ENCODE peak calls at places on chromosomes 5 and 9, in ten cellular contexts. L is CD8-positive, alpha-beta memory T cell; O is foreskin fibroblast; D is iPS DF 6.9; W is kidney; P is fibroblast of lung; K is cardiac fibroblast; E is CD8-positive, alpha-beta T cell; V is AG04450; M is H1. N is an unnamed sample.
A peak's percentile ranks its signal among the peaks of the same experiment; 100 is the strongest.

GRCh38 chr5:173973614-173973969 is 15.4 kb upstream of the C5orf47 start:
- DNase-seq in L (no peak), O (no peak), D (no peak), W (peak; percentile 67), P (peak; percentile 7), K (no peak), E (no peak), V (no peak), M (peak; percentile 70), N (peak; percentile 63)

GRCh38 chr9:16103613-16104012 is 550.8 kb downstream of the CCDC171 start:
- DNase-seq in L (no peak), O (no peak), D (no peak), W (peak; percentile 89), P (peak; percentile 35), K (no peak), E (no peak), V (no peak), M (no peak), N (no peak)

GRCh38 chr5:53882637-53883036 is 322.2 kb downstream of the NDUFS4 start:
- DNase-seq in L (no peak), O (peak; percentile 42), D (peak; percentile 29), W (no peak), P (peak; percentile 30), K (peak; percentile 39), E (no peak), V (no peak), M (no peak), N (peak; percentile 70)

GRCh38 chr5:36877667-36878420 is 1.3 kb downstream of the NIPBL start:
- DNase-seq in L (peak; percentile 59), O (peak; percentile 8), D (no peak), W (no peak), P (peak; percentile 56), K (peak; percentile 54), E (no peak), V (no peak), M (no peak), N (peak; percentile 22)

GRCh38 chr5:53819482-53819881 is 259.0 kb downstream of the NDUFS4 start:
- DNase-seq in L (no peak), O (no peak), D (no peak), W (no peak), P (no peak), K (no peak), E (no peak), V (no peak), M (no peak), N (no peak)

GRCh38 chr9:4842734-4843133 is 50.0 kb downstream of the RCL1 start:
- DNase-seq in L (no peak), O (no peak), D (no peak), W (no peak), P (no peak), K (no peak), E (no peak), V (no peak), M (no peak), N (no peak)

GRCh38 chr9:38022995-38023394 is 46.0 kb downstream of the SHB start:
- DNase-seq in L (no peak), O (no peak), D (no peak), W (no peak), P (no peak), K (no peak), E (no peak), V (no peak), M (no peak), N (no peak)

GRCh38 chr9:131218370-131218769 is 57.9 kb downstream of the FAM78A start:
- DNase-seq in L (no peak), O (no peak), D (no peak), W (no peak), P (no peak), K (no peak), E (no peak), V (no peak), M (no peak), N (no peak)

GRCh38 chr5:171600736-171601265 is 181.4 kb downstream of the FGF18 start:
- DNase-seq in L (no peak), O (no peak), D (no peak), W (no peak), P (peak; percentile 20), K (no peak), E (no peak), V (no peak), M (no peak), N (no peak)

GRCh38 chr5:171604195-171604594 is 181.4 kb upstream of the SMIM23 start:
- DNase-seq in L (no peak), O (no peak), D (no peak), W (no peak), P (no peak), K (no peak), E (no peak), V (no peak), M (no peak), N (no peak)

GRCh38 chr5:171599957-171600612 is 180.6 kb downstream of the FGF18 start:
- DNase-seq in L (no peak), O (no peak), D (no peak), W (no peak), P (no peak), K (no peak), E (no peak), V (no peak), M (no peak), N (peak; percentile 56)

GRCh38 chr5:171599396-171599795 is 179.9 kb downstream of the FGF18 start:
- DNase-seq in L (no peak), O (no peak), D (no peak), W (no peak), P (no peak), K (no peak), E (no peak), V (no peak), M (no peak), N (no peak)

DNA sequence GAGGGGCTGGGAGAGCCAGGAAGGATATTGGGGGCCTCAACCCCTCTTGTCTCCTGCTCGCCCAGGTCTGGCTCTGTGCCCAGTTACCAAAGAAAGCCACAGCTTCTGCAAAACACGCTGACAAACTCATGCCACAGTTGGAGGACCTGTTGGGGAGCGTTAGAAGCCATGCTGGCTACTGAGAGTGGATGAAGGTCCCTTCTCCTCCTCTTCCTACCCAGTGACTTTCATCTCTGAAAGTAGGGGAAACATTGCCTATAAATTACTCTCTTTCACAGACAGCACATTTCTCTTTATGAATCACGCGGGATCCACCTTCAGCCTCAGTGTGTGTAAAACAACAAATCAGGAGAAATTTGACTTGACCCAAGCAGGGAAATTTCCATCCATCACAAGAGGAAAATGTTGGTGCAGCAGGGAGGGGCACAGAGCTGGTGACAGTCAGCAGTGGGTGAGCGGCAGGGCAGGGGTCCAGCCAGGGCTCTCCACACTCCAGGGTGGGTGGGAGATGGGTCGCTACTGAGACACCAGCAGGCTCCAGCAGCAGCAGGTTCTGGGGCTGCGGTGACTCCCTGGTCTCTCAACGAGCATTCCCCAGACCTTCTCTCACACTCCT is 181.9 kb downstream of the FGF18 start:
- DNase-seq in L (no peak), O (no peak), D (no peak), W (no peak), P (no peak), K (no peak), E (no peak), V (no peak), M (no peak), N (no peak)
- H3K4me3 ChIP-seq in L (no peak overlapping the region), O (no peak overlapping the region), D (no peak overlapping the region), W (no peak overlapping the region), P (no peak overlapping the region), K (no peak overlapping the region), E (no peak overlapping the region), V (no peak overlapping the region), M (no peak overlapping the region), N (no peak overlapping the region)

GRCh38 chr9:277595-278330 is 63.1 kb downstream of the DOCK8 start:
- DNase-seq in L (peak; percentile 77), O (no peak), D (no peak), W (no peak), P (no peak), K (no peak), E (no peak), V (no peak), M (no peak), N (no peak)

GRCh38 chr9:278651-279050 is 64.0 kb downstream of the DOCK8 start:
- DNase-seq in L (peak; percentile 47), O (no peak), D (no peak), W (no peak), P (no peak), K (no peak), E (no peak), V (no peak), M (no peak), N (no peak)

GRCh38 chr9:270657-271237 is 56.1 kb downstream of the DOCK8 start:
- DNase-seq in L (no peak), O (no peak), D (no peak), W (no peak), P (no peak), K (no peak), E (no peak), V (no peak), M (no peak), N (no peak)

GRCh38 chr9:272251-273213 is 57.9 kb downstream of the DOCK8 start:
- DNase-seq in L (peak; percentile 83), O (no peak), D (no peak), W (no peak), P (no peak), K (no peak), E (peak; percentile 64), V (no peak), M (no peak), N (no peak)

GRCh38 chr9:274101-274500 is 59.4 kb downstream of the DOCK8 start:
- DNase-seq in L (no peak), O (no peak), D (no peak), W (no peak), P (no peak), K (no peak), E (no peak), V (no peak), M (no peak), N (no peak)
- H3K4me3 ChIP-seq in L (peak overlapping the region; percentile 76), O (no peak overlapping the region), D (no peak overlapping the region), W (no peak overlapping the region), P (no peak overlapping the region), K (no peak overlapping the region), E (peak overlapping the region; percentile 59), V (no peak overlapping the region), M (no peak overlapping the region), N (no peak overlapping the region)

DNA sequence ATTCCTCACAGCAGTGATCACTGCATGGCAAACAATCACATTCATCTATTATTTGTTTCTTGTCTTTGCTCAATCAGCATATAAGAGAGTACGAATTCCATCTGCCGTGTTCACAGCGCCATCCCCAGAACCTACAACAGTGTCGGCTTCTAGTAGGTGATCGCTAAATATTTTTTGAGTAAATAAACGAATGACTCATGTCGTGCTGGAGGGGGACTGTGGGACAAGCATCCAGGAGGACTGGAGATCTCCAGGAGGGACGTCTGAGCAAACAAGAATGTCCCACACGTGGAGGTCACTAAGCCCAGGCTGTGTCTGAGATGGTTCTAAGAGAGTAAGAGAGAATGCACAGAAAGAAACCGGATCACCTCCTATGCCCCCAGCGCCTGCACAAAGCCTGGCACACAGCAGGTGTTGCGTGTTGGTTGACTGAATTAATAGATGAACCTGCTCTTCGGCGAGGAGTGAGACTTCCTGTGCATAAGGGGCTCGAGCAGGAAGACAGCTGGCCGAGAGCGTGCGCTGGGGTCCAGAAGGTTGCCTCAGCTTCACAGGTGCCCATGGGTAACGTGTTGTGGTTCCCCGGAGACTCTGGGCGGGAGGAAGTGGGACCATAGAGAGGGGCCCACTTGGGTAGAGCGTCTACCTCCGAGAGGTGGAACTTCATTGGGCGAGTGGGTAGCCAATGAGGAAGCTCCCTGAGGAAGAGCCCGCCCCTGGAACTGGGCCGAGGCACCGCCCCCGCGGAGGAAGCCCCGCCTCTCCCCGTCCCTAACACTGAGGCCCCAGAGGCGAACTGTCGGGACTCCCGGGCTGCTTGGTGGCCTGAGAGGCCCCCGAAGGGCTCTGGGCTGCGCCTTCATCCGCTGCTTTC is 193.0 kb downstream of the MELK start:
- DNase-seq in L (peak; percentile 91), O (no peak), D (peak; percentile 80), W (peak; percentile 84), P (peak; percentile 22), K (peak; percentile 31), E (peak; percentile 83), V (no peak), M (peak; percentile 94), N (peak; percentile 99)
- H3K4me3 ChIP-seq in L (peak overlapping the region; percentile 72), O (no peak overlapping the region), D (peak overlapping the region; percentile 55), W (peak overlapping the region; percentile 7), P (peak overlapping the region; percentile 41), K (no peak overlapping the region), E (peak overlapping the region; percentile 54), V (peak overlapping the region; percentile 29), M (peak overlapping the region; percentile 70), N (peak overlapping the region; percentile 56)

DNA sequence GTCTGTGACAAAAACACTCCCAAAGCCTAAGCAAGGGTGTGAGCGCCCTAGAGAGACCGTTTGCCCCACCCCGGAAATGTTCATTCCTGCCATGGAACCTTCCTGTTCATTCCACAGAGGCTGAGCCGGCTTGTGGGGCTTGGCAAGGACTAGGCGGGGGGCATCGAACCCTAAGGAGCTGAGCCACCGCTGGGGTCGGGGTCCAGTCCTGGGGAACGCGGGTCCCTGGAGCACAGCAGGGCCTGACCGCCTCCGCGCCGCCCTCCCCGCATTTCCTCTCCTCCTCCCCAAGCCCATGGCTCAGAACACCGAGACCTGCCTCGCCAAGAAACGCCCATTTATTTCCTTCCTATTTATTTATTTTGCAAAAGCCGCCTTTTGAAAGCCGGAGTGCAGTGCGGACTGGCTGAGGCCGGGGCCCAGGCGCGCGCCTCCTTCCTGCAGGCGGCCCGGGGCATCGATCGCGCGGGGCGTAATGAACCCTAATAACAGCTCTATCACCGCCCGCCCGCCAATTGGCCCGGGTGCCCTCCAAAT is 228.9 kb upstream of the IRX4 start:
- DNase-seq in L (no peak), O (no peak), D (no peak), W (no peak), P (no peak), K (no peak), E (no peak), V (no peak), M (no peak), N (no peak)
- H3K4me3 ChIP-seq in L (no peak overlapping the region), O (no peak overlapping the region), D (no peak overlapping the region), W (no peak overlapping the region), P (no peak overlapping the region), K (no peak overlapping the region), E (no peak overlapping the region), V (no peak overlapping the region), M (no peak overlapping the region), N (no peak overlapping the region)